ENCODE peak calls at places on chromosomes 6 and 20, in seven cellular contexts. W is MM.1S; V is dorsolateral prefrontal cortex; O is right cardiac atrium; E is activated CD4-positive, alpha-beta T cell treated with anti-CD3 and anti-CD28 coated beads, Interleukin-2, amount 10 ng/mL, durations not matched to agents 24 days and 14 days; B is heart right ventricle; H is mesenteric fat pad. G is an unnamed sample.

GRCh38 chr6:26412225-26412624 is 10.2 kb downstream of the BTN3A1 start:
- DNase-seq in H (no peak), O (no peak), V (no peak), W (no peak), B (no peak), E (no peak), G (peak)

GRCh38 chr20:12916699-12917098 is 92.1 kb upstream of the SPTLC3 start:
- DNase-seq in V (no peak), O (no peak), B (no peak), E (no peak), H (no peak), W (no peak), G (no peak)

GRCh38 chr6:163585932-163586437 is 171.5 kb downstream of the QKI start:
- DNase-seq in V (no peak), B (peak), E (no peak), H (no peak), W (no peak), O (peak), G (no peak)

GRCh38 chr6:78605909-78606446 is 261.4 kb upstream of the IRAK1BP1 start:
- DNase-seq in O (peak), V (no peak), E (no peak), W (no peak), H (no peak), B (no peak), G (no peak)

GRCh38 chr6:45613678-45614077 is 235.9 kb upstream of the SUPT3H start:
- DNase-seq in E (no peak), B (peak), V (no peak), W (no peak), O (peak), H (no peak), G (no peak)

GRCh38 chr6:56437171-56437900 is 190.0 kb upstream of the COL21A1 start:
- DNase-seq in V (no peak), E (no peak), W (no peak), B (no peak), O (no peak), H (no peak), G (no peak)

GRCh38 chr6:80642452-80642851 is 536.0 kb downstream of the BCKDHB start:
- DNase-seq in B (no peak), W (no peak), V (no peak), E (no peak), O (no peak), H (no peak), G (no peak)

GRCh38 chr6:132530293-132530974 is 7.6 kb upstream of the TAAR9 start:
- DNase-seq in E (peak), W (peak), O (peak), V (peak), H (no peak), B (peak), G (peak)

GRCh38 chr6:167493961-167494697 is 169.2 kb downstream of the TTLL2 start:
- DNase-seq in V (no peak), B (peak), O (peak), W (no peak), E (no peak), H (no peak), G (no peak)

GRCh38 chr6:92756912-92757311 is 662.4 kb downstream of the EPHA7 start:
- DNase-seq in B (no peak), O (no peak), V (no peak), W (no peak), E (no peak), H (no peak), G (no peak)

GRCh38 chr6:170284126-170284773 is 6.6 kb downstream of the DLL1 start:
- DNase-seq in B (no peak), O (no peak), E (no peak), W (no peak), V (no peak), H (peak), G (no peak)

GRCh38 chr6:155183095-155183494 is 80.7 kb upstream of the CLDN20 start:
- DNase-seq in W (no peak), H (no peak), O (no peak), E (no peak), V (no peak), B (no peak), G (no peak)

GRCh38 chr6:137147195-137147594 is 26.2 kb downstream of the IL22RA2 start:
- DNase-seq in H (no peak), B (no peak), V (no peak), E (no peak), W (no peak), O (no peak), G (no peak)

GRCh38 chr6:168284187-168284586 is 35.4 kb downstream of the DACT2 start:
- DNase-seq in V (no peak), W (no peak), B (no peak), O (no peak), E (no peak), H (peak), G (no peak)

GRCh38 chr6:146670161-146670560 is 71.4 kb downstream of the ADGB start:
- DNase-seq in W (no peak), V (no peak), B (no peak), H (no peak), E (no peak), O (no peak), G (no peak)

GRCh38 chr20:58511364-58511763 is 3.8 kb downstream of the APCDD1L start:
- DNase-seq in V (no peak), W (no peak), B (no peak), E (no peak), H (no peak), O (no peak), G (no peak)

GRCh38 chr6:107871981-107872380 is 47.9 kb upstream of the SCML4 start:
- DNase-seq in H (no peak), V (no peak), O (no peak), W (no peak), B (no peak), E (no peak), G (no peak)

GRCh38 chr20:41405436-41405835 is 38.8 kb upstream of the EMILIN3 start:
- DNase-seq in W (no peak), V (no peak), E (peak), O (no peak), H (no peak), B (no peak), G (no peak)

GRCh38 chr6:26205161-26205624 is 118.0 kb downstream of the HFE start:
- DNase-seq in W (peak), E (peak), O (peak), V (peak), H (no peak), B (peak), G (peak)

GRCh38 chr6:135938588-135939215 is 87.2 kb downstream of the PDE7B start:
- DNase-seq in V (no peak), W (no peak), B (peak), O (peak), E (no peak), H (no peak), G (peak)

GRCh38 chr6:4885534-4885933 is 109.3 kb downstream of the CDYL start:
- DNase-seq in B (no peak), W (no peak), O (no peak), H (no peak), V (no peak), E (no peak), G (no peak)

G was measured in GM23338.